ENCODE peak calls at places on chromosomes 11 and 22, in nine cellular contexts. One of them, this sample, is unnamed.

GRCh38 chr11:75346912-75347647 is 4.4 kb downstream of the ARRB1 start:
- DNase-seq in PC-3: no peak
- DNase-seq in fibroblast of lung: peak
- DNase-seq in right lobe of liver: peak
- DNase-seq in cardiac fibroblast: peak
- DNase-seq in fibroblast of the aortic adventitia: peak
- DNase-seq in spleen: no peak
- DNase-seq in GM23338: no peak
- DNase-seq in right atrium auricular region: peak
- DNase-seq in this sample: no peak

GRCh38 chr22:23760056-23760455 is 2.7 kb upstream of the C22orf15 start:
- DNase-seq in PC-3: no peak
- DNase-seq in spleen: no peak
- DNase-seq in GM23338: no peak
- DNase-seq in fibroblast of the aortic adventitia: no peak
- DNase-seq in right atrium auricular region: no peak
- DNase-seq in cardiac fibroblast: no peak
- DNase-seq in fibroblast of lung: no peak
- DNase-seq in right lobe of liver: no peak
- DNase-seq in this sample: no peak

GRCh38 chr11:46393231-46393616 is 1.6 kb upstream of the CHRM4 start:
- DNase-seq in fibroblast of the aortic adventitia: no peak
- DNase-seq in PC-3: no peak
- DNase-seq in GM23338: no peak
- DNase-seq in fibroblast of lung: no peak
- DNase-seq in right atrium auricular region: no peak
- DNase-seq in right lobe of liver: no peak
- DNase-seq in cardiac fibroblast: no peak
- DNase-seq in spleen: no peak
- DNase-seq in this sample: no peak

GRCh38 chr11:27211370-27212127 is 151.5 kb downstream of the CCDC34 start:
- DNase-seq in right lobe of liver: no peak
- DNase-seq in GM23338: peak
- DNase-seq in PC-3: peak
- DNase-seq in spleen: no peak
- DNase-seq in fibroblast of lung: no peak
- DNase-seq in cardiac fibroblast: peak
- DNase-seq in right atrium auricular region: no peak
- DNase-seq in fibroblast of the aortic adventitia: no peak
- DNase-seq in this sample: no peak

GRCh38 chr22:19597399-19597735 is 73.2 kb upstream of the CLDN5 start:
- DNase-seq in fibroblast of the aortic adventitia: no peak
- DNase-seq in right lobe of liver: no peak
- DNase-seq in spleen: peak
- DNase-seq in right atrium auricular region: no peak
- DNase-seq in GM23338: no peak
- DNase-seq in fibroblast of lung: no peak
- DNase-seq in PC-3: no peak
- DNase-seq in cardiac fibroblast: no peak
- DNase-seq in this sample: no peak

GRCh38 chr22:23690713-23691112 is at the start of gene RGL4:
- DNase-seq in cardiac fibroblast: no peak
- DNase-seq in fibroblast of the aortic adventitia: no peak
- DNase-seq in PC-3: no peak
- DNase-seq in fibroblast of lung: no peak
- DNase-seq in spleen: no peak
- DNase-seq in right lobe of liver: no peak
- DNase-seq in right atrium auricular region: no peak
- DNase-seq in GM23338: no peak
- DNase-seq in this sample: no peak

GRCh38 chr11:128568166-128568778 is 19.1 kb downstream of the ETS1 start:
- DNase-seq in fibroblast of the aortic adventitia: no peak
- DNase-seq in spleen: peak
- DNase-seq in right lobe of liver: peak
- DNase-seq in right atrium auricular region: no peak
- DNase-seq in cardiac fibroblast: no peak
- DNase-seq in fibroblast of lung: no peak
- DNase-seq in PC-3: no peak
- DNase-seq in GM23338: no peak
- DNase-seq in this sample: no peak

GRCh38 chr11:73931039-73931645 is 19.7 kb upstream of the DNAJB13 start:
- DNase-seq in PC-3: peak
- DNase-seq in fibroblast of lung: peak
- DNase-seq in cardiac fibroblast: peak
- DNase-seq in spleen: no peak
- DNase-seq in fibroblast of the aortic adventitia: peak
- DNase-seq in right lobe of liver: no peak
- DNase-seq in GM23338: peak
- DNase-seq in right atrium auricular region: no peak
- DNase-seq in this sample: peak

GRCh38 chr22:44085743-44086741 is 61.9 kb downstream of the PARVB start:
- DNase-seq in spleen: no peak
- DNase-seq in cardiac fibroblast: peak
- DNase-seq in fibroblast of lung: peak
- DNase-seq in right lobe of liver: peak
- DNase-seq in GM23338: peak
- DNase-seq in PC-3: peak
- DNase-seq in right atrium auricular region: peak
- DNase-seq in fibroblast of the aortic adventitia: peak
- DNase-seq in this sample: peak

GRCh38 chr11:43895601-43896000 is 15.0 kb downstream of the ALKBH3 start:
- DNase-seq in cardiac fibroblast: no peak
- DNase-seq in right lobe of liver: no peak
- DNase-seq in fibroblast of lung: no peak
- DNase-seq in fibroblast of the aortic adventitia: peak
- DNase-seq in right atrium auricular region: no peak
- DNase-seq in GM23338: no peak
- DNase-seq in PC-3: no peak
- DNase-seq in spleen: no peak
- DNase-seq in this sample: no peak

GRCh38 chr11:85948884-85949283 is 93.7 kb downstream of the CCDC83 start:
- DNase-seq in right lobe of liver: no peak
- DNase-seq in PC-3: peak
- DNase-seq in right atrium auricular region: no peak
- DNase-seq in GM23338: no peak
- DNase-seq in fibroblast of the aortic adventitia: no peak
- DNase-seq in cardiac fibroblast: peak
- DNase-seq in spleen: no peak
- DNase-seq in fibroblast of lung: peak
- DNase-seq in this sample: peak

GRCh38 chr11:123228489-123229163 is 33.6 kb upstream of the CLMP start:
- DNase-seq in spleen: no peak
- DNase-seq in right lobe of liver: no peak
- DNase-seq in fibroblast of lung: no peak
- DNase-seq in right atrium auricular region: no peak
- DNase-seq in GM23338: peak
- DNase-seq in cardiac fibroblast: no peak
- DNase-seq in fibroblast of the aortic adventitia: no peak
- DNase-seq in PC-3: no peak
- DNase-seq in this sample: no peak

GRCh38 chr22:38411016-38411415 is 44.0 kb downstream of the KCNJ4 start:
- DNase-seq in PC-3: no peak
- DNase-seq in GM23338: no peak
- DNase-seq in right lobe of liver: no peak
- DNase-seq in right atrium auricular region: peak
- DNase-seq in fibroblast of the aortic adventitia: no peak
- DNase-seq in fibroblast of lung: no peak
- DNase-seq in spleen: no peak
- DNase-seq in cardiac fibroblast: no peak
- DNase-seq in this sample: no peak

GRCh38 chr22:26648011-26648497 is 9.3 kb upstream of the MIAT start:
- DNase-seq in PC-3: no peak
- DNase-seq in cardiac fibroblast: no peak
- DNase-seq in right lobe of liver: peak
- DNase-seq in right atrium auricular region: no peak
- DNase-seq in GM23338: peak
- DNase-seq in spleen: peak
- DNase-seq in fibroblast of lung: no peak
- DNase-seq in fibroblast of the aortic adventitia: no peak
- DNase-seq in this sample: peak

GRCh38 chr22:39693943-39694500 is 123.5 kb downstream of the CACNA1I start:
- DNase-seq in right lobe of liver: no peak
- DNase-seq in PC-3: no peak
- DNase-seq in GM23338: no peak
- DNase-seq in spleen: no peak
- DNase-seq in right atrium auricular region: no peak
- DNase-seq in cardiac fibroblast: no peak
- DNase-seq in fibroblast of the aortic adventitia: no peak
- DNase-seq in fibroblast of lung: no peak
- DNase-seq in this sample: no peak

GRCh38 chr11:73182824-73183321 is 35.2 kb upstream of the P2RY2 start:
- DNase-seq in right atrium auricular region: no peak
- DNase-seq in PC-3: no peak
- DNase-seq in right lobe of liver: no peak
- DNase-seq in fibroblast of lung: no peak
- DNase-seq in spleen: no peak
- DNase-seq in GM23338: peak
- DNase-seq in cardiac fibroblast: no peak
- DNase-seq in fibroblast of the aortic adventitia: peak
- DNase-seq in this sample: no peak

GRCh38 chr11:34050967-34051348 is 573 bp upstream of the CAPRIN1 start:
- DNase-seq in right atrium auricular region: no peak
- DNase-seq in GM23338: no peak
- DNase-seq in fibroblast of the aortic adventitia: peak
- DNase-seq in cardiac fibroblast: peak
- DNase-seq in fibroblast of lung: peak
- DNase-seq in PC-3: no peak
- DNase-seq in spleen: no peak
- DNase-seq in right lobe of liver: no peak
- DNase-seq in this sample: no peak

GRCh38 chr11:92154611-92155010 is 70.0 kb upstream of the FAT3 start:
- DNase-seq in PC-3: no peak
- DNase-seq in fibroblast of the aortic adventitia: no peak
- DNase-seq in fibroblast of lung: no peak
- DNase-seq in cardiac fibroblast: no peak
- DNase-seq in GM23338: no peak
- DNase-seq in spleen: no peak
- DNase-seq in right atrium auricular region: no peak
- DNase-seq in right lobe of liver: no peak
- DNase-seq in this sample: no peak
- H3K4me3 ChIP-seq in PC-3: no peak
- H3K4me3 ChIP-seq in fibroblast of the aortic adventitia: no peak
- H3K4me3 ChIP-seq in fibroblast of lung: no peak
- H3K4me3 ChIP-seq in cardiac fibroblast: no peak
- H3K4me3 ChIP-seq in GM23338: no peak
- H3K4me3 ChIP-seq in spleen: no peak
- H3K4me3 ChIP-seq in right atrium auricular region: no peak
- H3K4me3 ChIP-seq in right lobe of liver: no peak
- H3K4me3 ChIP-seq in this sample: no peak

DNA sequence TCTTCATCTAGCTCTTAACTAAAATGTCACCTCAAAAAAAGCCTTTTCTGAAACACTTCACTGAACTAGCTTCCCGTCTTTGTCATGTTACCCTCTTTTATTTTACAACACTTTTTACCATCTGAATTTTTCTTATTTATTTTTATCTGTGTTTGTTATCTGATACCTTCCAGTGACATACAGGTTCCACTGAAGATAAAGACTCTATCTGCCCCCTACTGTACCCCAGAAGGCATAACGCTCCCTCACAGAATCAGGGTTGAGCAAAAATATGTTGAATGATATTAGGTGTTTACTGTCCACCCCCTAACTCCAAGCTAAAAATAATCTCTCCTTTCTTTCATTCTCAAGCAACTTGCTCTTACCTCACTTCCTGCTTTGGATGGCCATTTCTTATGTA is 654.2 kb downstream of the NELL1 start:
- DNase-seq in right atrium auricular region: no peak
- DNase-seq in fibroblast of lung: no peak
- DNase-seq in fibroblast of the aortic adventitia: no peak
- DNase-seq in GM23338: peak
- DNase-seq in PC-3: no peak
- DNase-seq in cardiac fibroblast: no peak
- DNase-seq in right lobe of liver: no peak
- DNase-seq in spleen: no peak
- DNase-seq in this sample: no peak
- TF ChIP-seq CTCF in right atrium auricular region: no peak
- TF ChIP-seq CTCF in fibroblast of lung: no peak
- TF ChIP-seq CTCF in fibroblast of the aortic adventitia: no peak
- TF ChIP-seq CTCF in GM23338: peak
- TF ChIP-seq CTCF in PC-3: no peak
- TF ChIP-seq CTCF in cardiac fibroblast: no peak
- TF ChIP-seq CTCF in right lobe of liver: no peak
- TF ChIP-seq CTCF in spleen: no peak
- TF ChIP-seq CTCF in this sample: no peak

DNA sequence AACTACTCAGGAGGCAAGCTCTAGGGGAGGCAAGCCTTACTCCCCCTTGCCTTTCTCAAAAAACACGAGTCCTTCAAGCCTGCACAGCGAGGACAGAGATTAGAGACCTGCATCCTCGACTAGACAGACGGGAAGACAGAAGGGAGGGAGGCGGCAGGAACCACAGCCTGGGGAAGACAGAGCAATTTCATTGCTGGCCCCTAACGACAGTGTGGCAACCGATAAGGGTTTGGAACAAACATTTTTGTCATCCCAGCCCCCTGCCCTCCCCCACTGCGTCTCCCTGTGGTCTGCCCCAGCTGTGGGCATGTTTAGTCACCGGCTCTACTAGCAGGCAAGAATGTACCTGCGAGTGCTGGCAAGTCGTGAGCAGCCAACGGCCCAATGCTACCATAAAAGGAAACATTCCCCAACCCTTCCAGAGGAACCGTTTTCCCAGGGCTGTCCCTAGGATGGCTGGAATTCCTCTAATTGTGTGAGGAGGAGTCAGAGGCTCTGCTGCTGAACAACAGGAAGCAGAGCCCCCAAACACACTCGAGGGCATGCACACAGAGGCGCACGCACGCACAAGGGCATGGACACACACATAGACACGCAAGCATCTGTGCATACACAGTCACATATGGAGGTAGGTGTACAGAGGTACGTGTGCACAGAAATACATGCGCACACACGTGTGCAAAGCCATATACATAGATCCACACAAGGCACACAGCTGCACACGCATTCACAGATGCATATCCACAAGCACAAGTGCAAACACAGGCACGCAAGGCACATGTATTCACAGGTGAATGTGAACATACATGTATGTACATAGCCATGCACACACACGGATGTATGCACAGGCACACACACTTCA is 58.3 kb downstream of the MYH9 start:
- DNase-seq in cardiac fibroblast: peak
- DNase-seq in PC-3: peak
- DNase-seq in right lobe of liver: no peak
- DNase-seq in spleen: peak
- DNase-seq in fibroblast of lung: peak
- DNase-seq in fibroblast of the aortic adventitia: peak
- DNase-seq in GM23338: peak
- DNase-seq in right atrium auricular region: peak
- DNase-seq in this sample: peak
- H3K4me3 ChIP-seq in cardiac fibroblast: no peak
- H3K4me3 ChIP-seq in PC-3: peak
- H3K4me3 ChIP-seq in right lobe of liver: no peak
- H3K4me3 ChIP-seq in spleen: no peak
- H3K4me3 ChIP-seq in fibroblast of lung: peak
- H3K4me3 ChIP-seq in fibroblast of the aortic adventitia: no peak
- H3K4me3 ChIP-seq in GM23338: peak
- H3K4me3 ChIP-seq in right atrium auricular region: no peak
- H3K4me3 ChIP-seq in this sample: peak

DNA sequence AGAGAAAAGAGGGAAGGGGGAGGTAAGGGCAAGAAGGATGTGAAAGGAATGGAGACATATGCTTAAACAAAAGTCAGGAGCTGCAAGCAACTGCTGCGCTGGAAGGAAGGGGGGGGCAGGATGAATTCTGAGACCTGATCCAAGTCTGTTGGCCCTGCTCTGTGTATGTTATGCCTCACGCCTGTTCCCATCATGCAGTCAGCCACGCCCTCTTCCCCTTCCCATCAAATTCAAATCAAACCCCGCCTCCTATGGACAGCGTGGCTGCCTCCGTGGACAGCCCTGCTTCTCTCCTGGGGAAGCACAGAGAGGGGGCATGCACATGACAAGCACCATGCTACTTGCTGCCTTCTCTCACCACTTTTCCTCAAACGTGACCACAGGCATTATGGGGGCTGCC is 45.7 kb upstream of the CYP2D6 start:
- DNase-seq in right lobe of liver: no peak
- DNase-seq in spleen: no peak
- DNase-seq in right atrium auricular region: no peak
- DNase-seq in fibroblast of lung: no peak
- DNase-seq in cardiac fibroblast: no peak
- DNase-seq in GM23338: no peak
- DNase-seq in PC-3: no peak
- DNase-seq in fibroblast of the aortic adventitia: no peak
- DNase-seq in this sample: no peak
- TF ChIP-seq CTCF in right lobe of liver: no peak
- TF ChIP-seq CTCF in spleen: no peak
- TF ChIP-seq CTCF in right atrium auricular region: no peak
- TF ChIP-seq CTCF in fibroblast of lung: no peak
- TF ChIP-seq CTCF in cardiac fibroblast: no peak
- TF ChIP-seq CTCF in GM23338: no peak
- TF ChIP-seq CTCF in PC-3: no peak
- TF ChIP-seq CTCF in fibroblast of the aortic adventitia: no peak
- TF ChIP-seq CTCF in this sample: no peak